ENCODE peak calls at places on chromosomes 13 and 19, in nine cellular contexts. One of them, this sample, is unnamed.

GRCh38 chr19:13366529-13367143 is 139.6 kb downstream of the CACNA1A start:
- DNase-seq in body of pancreas: no peak
- DNase-seq in PC-3: peak; percentile 81
- DNase-seq in Calu3: peak; percentile 24
- DNase-seq in psoas muscle: no peak
- DNase-seq in A673: peak; percentile 71
- DNase-seq in dorsolateral prefrontal cortex: no peak
- DNase-seq in GM13976: peak; percentile 36
- DNase-seq in Peyer's patch: no peak
- DNase-seq in this sample: peak; percentile 29

GRCh38 chr19:11887618-11888531 is at the start of gene ZNF69:
- DNase-seq in body of pancreas: peak; percentile 96
- DNase-seq in PC-3: peak; percentile 70
- DNase-seq in Calu3: peak; percentile 88
- DNase-seq in psoas muscle: peak; percentile 86
- DNase-seq in A673: peak; percentile 76
- DNase-seq in dorsolateral prefrontal cortex: peak; percentile 83
- DNase-seq in GM13976: peak; percentile 74
- DNase-seq in Peyer's patch: peak; percentile 93
- DNase-seq in this sample: peak; percentile 90

GRCh38 chr13:77230560-77230959 is 96.3 kb downstream of the MYCBP2 start:
- DNase-seq in body of pancreas: no peak
- DNase-seq in PC-3: no peak
- DNase-seq in Calu3: no peak
- DNase-seq in psoas muscle: no peak
- DNase-seq in A673: no peak
- DNase-seq in dorsolateral prefrontal cortex: no peak
- DNase-seq in GM13976: no peak
- DNase-seq in Peyer's patch: no peak
- DNase-seq in this sample: no peak

GRCh38 chr19:16825312-16826168 is 3.7 kb upstream of the SIN3B start:
- DNase-seq in body of pancreas: peak; percentile 63
- DNase-seq in PC-3: no peak
- DNase-seq in Calu3: peak; percentile 15
- DNase-seq in psoas muscle: peak; percentile 60
- DNase-seq in A673: peak; percentile 76
- DNase-seq in dorsolateral prefrontal cortex: peak; percentile 58
- DNase-seq in GM13976: no peak
- DNase-seq in Peyer's patch: peak; percentile 52
- DNase-seq in this sample: no peak

GRCh38 chr19:16340654-16341053 is 16.0 kb downstream of the KLF2 start:
- DNase-seq in body of pancreas: no peak
- DNase-seq in PC-3: no peak
- DNase-seq in Calu3: no peak
- DNase-seq in psoas muscle: no peak
- DNase-seq in A673: no peak
- DNase-seq in dorsolateral prefrontal cortex: no peak
- DNase-seq in GM13976: no peak
- DNase-seq in Peyer's patch: no peak
- DNase-seq in this sample: no peak

GRCh38 chr13:40986328-40986856 is 32.7 kb downstream of the ELF1 start:
- DNase-seq in body of pancreas: no peak
- DNase-seq in PC-3: peak; percentile 71
- DNase-seq in Calu3: no peak
- DNase-seq in psoas muscle: no peak
- DNase-seq in A673: peak; percentile 32
- DNase-seq in dorsolateral prefrontal cortex: no peak
- DNase-seq in GM13976: no peak
- DNase-seq in Peyer's patch: no peak
- DNase-seq in this sample: no peak

GRCh38 chr13:82439159-82439904 is 1442.9 kb downstream of the SLITRK1 start:
- DNase-seq in body of pancreas: no peak
- DNase-seq in PC-3: no peak
- DNase-seq in Calu3: no peak
- DNase-seq in psoas muscle: no peak
- DNase-seq in A673: no peak
- DNase-seq in dorsolateral prefrontal cortex: no peak
- DNase-seq in GM13976: no peak
- DNase-seq in Peyer's patch: no peak
- DNase-seq in this sample: no peak

GRCh38 chr13:109785141-109785891 is 1.1 kb downstream of the IRS2 start:
- DNase-seq in body of pancreas: peak; percentile 62
- DNase-seq in PC-3: peak; percentile 33
- DNase-seq in Calu3: no peak
- DNase-seq in psoas muscle: peak; percentile 73
- DNase-seq in A673: peak; percentile 87
- DNase-seq in dorsolateral prefrontal cortex: no peak
- DNase-seq in GM13976: no peak
- DNase-seq in Peyer's patch: peak; percentile 67
- DNase-seq in this sample: peak; percentile 36

GRCh38 chr13:98681017-98681416 is 71.5 kb downstream of the SLC15A1 start:
- DNase-seq in body of pancreas: no peak
- DNase-seq in PC-3: no peak
- DNase-seq in Calu3: no peak
- DNase-seq in psoas muscle: no peak
- DNase-seq in A673: no peak
- DNase-seq in dorsolateral prefrontal cortex: no peak
- DNase-seq in GM13976: no peak
- DNase-seq in Peyer's patch: no peak
- DNase-seq in this sample: no peak

GRCh38 chr13:72849571-72849970 is 67.6 kb downstream of the PIBF1 start:
- DNase-seq in body of pancreas: no peak
- DNase-seq in PC-3: no peak
- DNase-seq in Calu3: no peak
- DNase-seq in psoas muscle: no peak
- DNase-seq in A673: no peak
- DNase-seq in dorsolateral prefrontal cortex: no peak
- DNase-seq in GM13976: no peak
- DNase-seq in Peyer's patch: no peak
- DNase-seq in this sample: no peak

GRCh38 chr19:35317464-35318043 is 11.4 kb upstream of the CD22 start:
- DNase-seq in body of pancreas: no peak
- DNase-seq in PC-3: no peak
- DNase-seq in Calu3: no peak
- DNase-seq in psoas muscle: no peak
- DNase-seq in A673: no peak
- DNase-seq in dorsolateral prefrontal cortex: no peak
- DNase-seq in GM13976: no peak
- DNase-seq in Peyer's patch: no peak
- DNase-seq in this sample: no peak

GRCh38 chr13:72384879-72385278 is 342.6 kb downstream of the MZT1 start:
- DNase-seq in body of pancreas: peak; percentile 7
- DNase-seq in PC-3: peak; percentile 46
- DNase-seq in Calu3: no peak
- DNase-seq in psoas muscle: no peak
- DNase-seq in A673: no peak
- DNase-seq in dorsolateral prefrontal cortex: no peak
- DNase-seq in GM13976: no peak
- DNase-seq in Peyer's patch: no peak
- DNase-seq in this sample: no peak

GRCh38 chr13:106612688-106613087 is 44.8 kb upstream of the ARGLU1 start:
- DNase-seq in body of pancreas: peak; percentile 55
- DNase-seq in PC-3: no peak
- DNase-seq in Calu3: no peak
- DNase-seq in psoas muscle: peak; percentile 85
- DNase-seq in A673: peak; percentile 28
- DNase-seq in dorsolateral prefrontal cortex: no peak
- DNase-seq in GM13976: no peak
- DNase-seq in Peyer's patch: peak; percentile 69
- DNase-seq in this sample: no peak

GRCh38 chr13:40087021-40088002 is 431.9 kb downstream of the COG6 start:
- DNase-seq in body of pancreas: peak; percentile 54
- DNase-seq in PC-3: peak; percentile 14
- DNase-seq in Calu3: no peak
- DNase-seq in psoas muscle: no peak
- DNase-seq in A673: no peak
- DNase-seq in dorsolateral prefrontal cortex: no peak
- DNase-seq in GM13976: no peak
- DNase-seq in Peyer's patch: no peak
- DNase-seq in this sample: no peak

GRCh38 chr13:69903081-69903480 is 204.5 kb upstream of the ATXN8OS start:
- DNase-seq in body of pancreas: no peak
- DNase-seq in PC-3: no peak
- DNase-seq in Calu3: no peak
- DNase-seq in psoas muscle: no peak
- DNase-seq in A673: no peak
- DNase-seq in dorsolateral prefrontal cortex: no peak
- DNase-seq in GM13976: no peak
- DNase-seq in Peyer's patch: no peak
- DNase-seq in this sample: no peak

DNA sequence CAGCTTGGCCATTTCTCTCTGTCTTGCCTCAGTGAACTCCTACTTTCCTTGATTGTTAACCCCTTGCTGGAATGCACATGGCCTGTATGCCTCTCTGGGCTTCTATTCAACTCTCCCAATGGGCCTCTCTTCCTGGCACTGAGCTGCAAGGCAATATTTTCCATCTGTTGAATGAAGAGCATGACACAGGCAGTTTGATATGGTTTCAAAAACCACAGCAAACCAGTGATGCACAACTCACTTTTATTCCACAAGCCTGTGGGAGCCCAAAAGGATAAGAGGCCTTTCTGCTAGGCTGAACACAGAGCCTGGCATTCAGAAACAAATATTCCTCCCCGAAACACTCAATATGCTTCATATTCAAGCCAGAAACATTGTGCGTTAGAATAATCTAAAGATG is 443.0 kb upstream of the SPRY2 start:
- DNase-seq in body of pancreas: no peak
- DNase-seq in PC-3: no peak
- DNase-seq in Calu3: no peak
- DNase-seq in psoas muscle: no peak
- DNase-seq in A673: no peak
- DNase-seq in dorsolateral prefrontal cortex: no peak
- DNase-seq in GM13976: no peak
- DNase-seq in Peyer's patch: no peak
- DNase-seq in this sample: no peak
- TF ChIP-seq CTCF in body of pancreas: no peak
- TF ChIP-seq CTCF in PC-3: no peak
- TF ChIP-seq CTCF in Calu3: no peak
- TF ChIP-seq CTCF in psoas muscle: no peak
- TF ChIP-seq CTCF in A673: no peak
- TF ChIP-seq CTCF in dorsolateral prefrontal cortex: no peak
- TF ChIP-seq CTCF in GM13976: no peak
- TF ChIP-seq CTCF in Peyer's patch: no peak
- TF ChIP-seq CTCF in this sample: no peak

GRCh38 chr13:66693656-66694055 is 536.5 kb downstream of the PCDH9 start:
- DNase-seq in body of pancreas: no peak
- DNase-seq in PC-3: no peak
- DNase-seq in Calu3: no peak
- DNase-seq in psoas muscle: no peak
- DNase-seq in A673: no peak
- DNase-seq in dorsolateral prefrontal cortex: no peak
- DNase-seq in GM13976: no peak
- DNase-seq in Peyer's patch: no peak
- DNase-seq in this sample: no peak

GRCh38 chr13:66691149-66691548 is 539.0 kb downstream of the PCDH9 start:
- DNase-seq in body of pancreas: no peak
- DNase-seq in PC-3: no peak
- DNase-seq in Calu3: no peak
- DNase-seq in psoas muscle: no peak
- DNase-seq in A673: no peak
- DNase-seq in dorsolateral prefrontal cortex: no peak
- DNase-seq in GM13976: no peak
- DNase-seq in Peyer's patch: no peak
- DNase-seq in this sample: no peak

GRCh38 chr13:66689037-66689619 is 541.0 kb downstream of the PCDH9 start:
- DNase-seq in body of pancreas: no peak
- DNase-seq in PC-3: no peak
- DNase-seq in Calu3: no peak
- DNase-seq in psoas muscle: no peak
- DNase-seq in A673: peak; percentile 3
- DNase-seq in dorsolateral prefrontal cortex: no peak
- DNase-seq in GM13976: no peak
- DNase-seq in Peyer's patch: no peak
- DNase-seq in this sample: no peak

GRCh38 chr13:66689628-66690027 is 540.5 kb downstream of the PCDH9 start:
- DNase-seq in body of pancreas: no peak
- DNase-seq in PC-3: peak; percentile 25
- DNase-seq in Calu3: no peak
- DNase-seq in psoas muscle: no peak
- DNase-seq in A673: peak; percentile 7
- DNase-seq in dorsolateral prefrontal cortex: no peak
- DNase-seq in GM13976: no peak
- DNase-seq in Peyer's patch: no peak
- DNase-seq in this sample: no peak
- TF ChIP-seq CTCF in body of pancreas: no peak
- TF ChIP-seq CTCF in PC-3: peak; percentile 35
- TF ChIP-seq CTCF in Calu3: no peak
- TF ChIP-seq CTCF in psoas muscle: no peak
- TF ChIP-seq CTCF in A673: peak; percentile 34
- TF ChIP-seq CTCF in dorsolateral prefrontal cortex: peak; percentile 56
- TF ChIP-seq CTCF in GM13976: no peak
- TF ChIP-seq CTCF in Peyer's patch: no peak
- TF ChIP-seq CTCF in this sample: peak; percentile 30

DNA sequence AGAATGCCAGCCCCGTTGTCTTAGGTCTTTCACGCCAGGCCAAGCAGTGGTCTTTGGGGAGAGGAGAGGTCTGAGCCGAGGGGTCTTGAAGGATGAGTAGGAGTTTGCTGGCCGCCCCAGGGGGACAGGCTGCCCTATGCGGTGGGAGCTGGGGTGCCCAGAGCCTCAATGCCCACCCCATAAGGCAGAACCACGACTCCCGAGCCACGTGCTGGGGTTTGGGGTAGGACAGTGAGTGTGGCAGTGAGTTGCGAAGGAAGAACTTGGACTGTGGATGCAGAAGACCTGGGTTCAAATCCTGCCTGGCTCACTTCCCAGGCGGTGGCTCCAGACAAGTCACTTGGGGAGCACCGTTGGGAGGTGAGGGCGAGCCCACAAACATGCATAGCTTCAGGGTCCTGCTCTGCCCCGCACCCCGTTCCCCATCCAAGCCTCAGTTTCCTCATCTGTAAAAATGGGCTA is 5.5 kb downstream of the RAB11B start:
- DNase-seq in body of pancreas: no peak
- DNase-seq in PC-3: no peak
- DNase-seq in Calu3: no peak
- DNase-seq in psoas muscle: peak; percentile 44
- DNase-seq in A673: no peak
- DNase-seq in dorsolateral prefrontal cortex: no peak
- DNase-seq in GM13976: no peak
- DNase-seq in Peyer's patch: no peak
- DNase-seq in this sample: no peak
- TF ChIP-seq CTCF in body of pancreas: no peak
- TF ChIP-seq CTCF in PC-3: no peak
- TF ChIP-seq CTCF in Calu3: no peak
- TF ChIP-seq CTCF in psoas muscle: no peak
- TF ChIP-seq CTCF in A673: no peak
- TF ChIP-seq CTCF in dorsolateral prefrontal cortex: no peak
- TF ChIP-seq CTCF in GM13976: no peak
- TF ChIP-seq CTCF in Peyer's patch: no peak
- TF ChIP-seq CTCF in this sample: no peak

DNA sequence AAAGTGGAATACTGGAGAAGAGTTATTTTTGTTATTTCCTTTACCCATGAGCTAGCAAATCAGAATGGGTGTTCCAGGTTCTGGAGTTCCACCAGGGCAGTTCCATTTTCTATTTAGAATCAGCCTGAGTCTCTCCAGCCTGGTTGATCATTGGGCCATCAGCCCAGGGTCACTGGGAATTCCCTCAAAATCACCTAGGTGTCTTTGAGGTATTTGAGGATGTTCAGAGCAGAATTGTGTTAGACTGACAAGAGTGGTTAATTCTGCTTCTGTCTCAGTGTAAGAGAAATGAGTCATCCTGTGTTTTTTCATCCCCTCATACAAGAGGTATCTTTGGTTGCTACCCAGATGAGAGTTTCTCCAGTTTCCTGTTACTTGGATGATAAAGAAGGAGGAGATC is 11.7 kb downstream of the ZNF66 start:
- DNase-seq in body of pancreas: no peak
- DNase-seq in PC-3: no peak
- DNase-seq in Calu3: no peak
- DNase-seq in psoas muscle: no peak
- DNase-seq in A673: no peak
- DNase-seq in dorsolateral prefrontal cortex: no peak
- DNase-seq in GM13976: no peak
- DNase-seq in Peyer's patch: no peak
- DNase-seq in this sample: no peak
- TF ChIP-seq CTCF in body of pancreas: no peak
- TF ChIP-seq CTCF in PC-3: no peak
- TF ChIP-seq CTCF in Calu3: no peak
- TF ChIP-seq CTCF in psoas muscle: no peak
- TF ChIP-seq CTCF in A673: no peak
- TF ChIP-seq CTCF in dorsolateral prefrontal cortex: no peak
- TF ChIP-seq CTCF in GM13976: no peak
- TF ChIP-seq CTCF in Peyer's patch: no peak
- TF ChIP-seq CTCF in this sample: no peak

This sample was measured in neural crest cell.